ENCODE peak calls at places on chromosomes 7 and 10, in seven cellular contexts. Z is neural progenitor cell; Q is psoas muscle; G is progenitor cell of endocrine pancreas; S is CD8-positive, alpha-beta T cell; P is activated CD8-positive, alpha-beta T cell treated with anti-CD3 and anti-CD28 coated beads for 36 hours; H is Panc1. T is an unnamed sample.

GRCh38 chr10:98314577-98315284 is 46.7 kb upstream of the LOXL4 start:
- DNase-seq in Q (peak), Z (no peak), P (no peak), H (no peak), G (no peak), S (no peak), T (no peak)

GRCh38 chr10:76430330-76430729 is 998.9 kb downstream of the LRMDA start:
- DNase-seq in Z (no peak), P (no peak), G (no peak), Q (no peak), S (no peak), H (no peak), T (no peak)

GRCh38 chr10:71838264-71839211 is 12.5 kb downstream of the PSAP start:
- DNase-seq in S (no peak), P (no peak), Z (no peak), Q (peak), G (no peak), H (no peak), T (no peak)

GRCh38 chr7:29622335-29623265 is 59.0 kb downstream of the PRR15 start:
- DNase-seq in Q (no peak), P (no peak), G (no peak), S (no peak), Z (no peak), H (peak), T (no peak)

GRCh38 chr10:131641231-131641630 is 259.6 kb upstream of the PPP2R2D start:
- DNase-seq in Q (no peak), Z (no peak), P (peak), G (no peak), S (no peak), H (no peak), T (peak)

GRCh38 chr10:28296023-28296422 is 6.8 kb downstream of the MPP7 start:
- DNase-seq in S (no peak), G (no peak), Q (no peak), P (no peak), Z (no peak), H (no peak), T (no peak)

GRCh38 chr7:114388021-114388420 is 26.6 kb upstream of the FOXP2 start:
- DNase-seq in S (no peak), P (no peak), H (no peak), Q (no peak), G (no peak), Z (no peak), T (no peak)

GRCh38 chr7:37510043-37510634 is 61.5 kb upstream of the ELMO1 start:
- DNase-seq in S (no peak), Q (no peak), P (peak), G (no peak), H (peak), Z (peak), T (peak)

GRCh38 chr7:95491634-95492314 is 6.0 kb downstream of the ASB4 start:
- DNase-seq in H (no peak), Z (no peak), Q (no peak), P (no peak), G (no peak), S (no peak), T (no peak)

GRCh38 chr10:119737827-119738226 is 12.0 kb downstream of the INPP5F start:
- DNase-seq in P (peak), S (no peak), H (no peak), G (no peak), Q (no peak), Z (peak), T (no peak)

GRCh38 chr10:27439101-27439500 is 65.0 kb upstream of the RAB18 start:
- DNase-seq in P (no peak), Q (no peak), H (no peak), G (no peak), S (no peak), Z (no peak), T (no peak)

GRCh38 chr10:79313320-79313719 is 33.9 kb upstream of the PPIF start:
- DNase-seq in Z (no peak), Q (no peak), S (no peak), H (no peak), P (no peak), G (no peak), T (no peak)

GRCh38 chr10:132232553-132232949 is 45.8 kb downstream of the DPYSL4 start:
- DNase-seq in S (no peak), H (no peak), P (peak), G (no peak), Z (no peak), Q (no peak), T (no peak)

GRCh38 chr7:47074702-47075153 is 507.2 kb downstream of the TNS3 start:
- DNase-seq in S (no peak), Z (no peak), H (no peak), G (no peak), P (no peak), Q (no peak), T (no peak)

GRCh38 chr7:90262438-90262837 is 17.5 kb downstream of the CFAP69 start:
- DNase-seq in S (no peak), Z (peak), P (no peak), H (peak), Q (no peak), G (no peak), T (peak)

GRCh38 chr7:32088336-32088975 is 18.2 kb upstream of the PDE1C start:
- DNase-seq in G (no peak), P (no peak), Q (no peak), S (no peak), Z (peak), H (no peak), T (no peak)

GRCh38 chr7:123499211-123499968 is 35.0 kb downstream of the IQUB start:
- DNase-seq in Q (no peak), H (no peak), S (no peak), Z (no peak), G (no peak), P (no peak), T (no peak)

GRCh38 chr10:98208925-98209324 is 59.1 kb downstream of the LOXL4 start:
- DNase-seq in P (no peak), S (no peak), G (no peak), H (no peak), Z (no peak), Q (no peak), T (no peak)

GRCh38 chr10:67553266-67553665 is 142.7 kb downstream of the CTNNA3 start:
- DNase-seq in H (no peak), G (no peak), Z (no peak), Q (no peak), P (no peak), S (no peak), T (no peak)

GRCh38 chr10:64379898-64380297 is 858.7 kb downstream of the REEP3 start:
- DNase-seq in Q (no peak), H (no peak), G (no peak), S (no peak), Z (no peak), P (no peak), T (peak)

GRCh38 chr10:601356-601963 is 88.0 kb downstream of the DIP2C start:
- DNase-seq in H (no peak), Q (no peak), G (no peak), P (no peak), Z (no peak), S (no peak), T (no peak)

GRCh38 chr10:91188889-91189288 is 31.6 kb upstream of the PCGF5 start:
- DNase-seq in S (no peak), Z (no peak), P (no peak), Q (no peak), G (no peak), H (no peak), T (no peak)

GRCh38 chr10:47449979-47450378 is 33.9 kb downstream of the ANXA8 start:
- DNase-seq in S (no peak), P (no peak), Q (no peak), H (no peak), Z (no peak), G (no peak), T (no peak)

GRCh38 chr7:39413866-39414668 is 152.1 kb upstream of the YAE1 start:
- DNase-seq in Z (peak), G (peak), H (no peak), P (peak), S (peak), Q (no peak), T (peak)

GRCh38 chr7:22499044-22499443 is 944 bp downstream of the STEAP1B start:
- DNase-seq in P (no peak), Q (no peak), Z (no peak), H (no peak), S (no peak), G (no peak), T (no peak)

GRCh38 chr10:116272497-116273221 is at the start of gene GFRA1:
- DNase-seq in P (no peak), Q (peak), S (no peak), Z (peak), H (no peak), G (peak), T (peak)

GRCh38 chr10:99484626-99485581 is 47.8 kb upstream of the NKX2-3 start:
- DNase-seq in H (no peak), P (no peak), Q (no peak), Z (peak), S (no peak), G (no peak), T (no peak)

GRCh38 chr7:7707756-7708310 is 10.6 kb downstream of the RPA3 start:
- DNase-seq in H (no peak), Z (peak), Q (no peak), S (no peak), G (no peak), P (no peak), T (no peak)

GRCh38 chr7:157875230-157876179 is 538.7 kb downstream of the DNAJB6 start:
- DNase-seq in H (no peak), S (peak), Q (peak), G (peak), P (peak), Z (peak), T (no peak)

GRCh38 chr10:923844-924523 is 7.5 kb downstream of the LARP4B start:
- DNase-seq in H (no peak), G (no peak), P (no peak), S (no peak), Z (no peak), Q (no peak), T (no peak)

GRCh38 chr7:116932566-116932965 is 20.7 kb upstream of the ST7 start:
- DNase-seq in Q (no peak), Z (no peak), P (no peak), S (no peak), H (no peak), G (no peak), T (no peak)

GRCh38 chr7:73707045-73707631 is 12.3 kb downstream of the STX1A start:
- DNase-seq in G (no peak), Q (peak), P (peak), H (no peak), Z (no peak), S (peak), T (no peak)

GRCh38 chr7:34157137-34157536 is 251.8 kb downstream of the BMPER start:
- DNase-seq in Q (no peak), P (no peak), Z (no peak), G (no peak), H (no peak), S (no peak), T (no peak)

GRCh38 chr7:34156336-34156735 is 251.0 kb downstream of the BMPER start:
- DNase-seq in H (no peak), G (no peak), Z (no peak), P (no peak), S (no peak), Q (no peak), T (no peak)

GRCh38 chr7:34158311-34158710 is 253.0 kb downstream of the BMPER start:
- DNase-seq in G (no peak), P (no peak), Q (peak), Z (no peak), H (no peak), S (no peak), T (no peak)

GRCh38 chr7:34160261-34160752 is 255.0 kb downstream of the BMPER start:
- DNase-seq in Q (no peak), Z (no peak), S (no peak), P (no peak), H (no peak), G (no peak), T (no peak)

DNA sequence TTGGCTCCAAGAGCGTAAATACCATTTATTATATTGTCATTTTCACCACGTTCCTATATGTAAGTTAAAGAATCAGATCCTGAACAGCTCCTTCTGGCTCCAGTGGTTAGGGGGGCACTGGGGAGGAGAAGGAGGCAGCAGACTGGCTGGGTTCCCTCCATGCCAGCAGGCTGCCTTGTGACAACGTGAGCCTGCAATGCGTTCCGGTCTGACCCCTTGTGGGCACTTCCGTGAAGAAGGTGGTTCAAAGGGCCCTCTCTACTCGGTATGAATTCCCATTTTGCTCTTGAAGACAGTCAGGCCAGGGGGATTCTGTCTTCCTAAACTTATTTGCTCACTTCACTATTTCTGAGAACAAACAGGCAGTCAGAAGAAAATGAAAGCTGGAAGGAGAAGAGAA is 253.4 kb downstream of the BMPER start:
- DNase-seq in G (no peak), P (no peak), S (no peak), Q (peak), Z (peak), H (no peak), T (no peak)
- TF ChIP-seq CTCF in G (peak), P (no peak), S (no peak), Q (peak), Z (peak), H (peak), T (no peak)

GRCh38 chr10:83995932-83996331 is 143.4 kb upstream of the GHITM start:
- DNase-seq in S (no peak), Q (no peak), P (no peak), Z (no peak), H (no peak), G (no peak), T (no peak)

GRCh38 chr10:83988435-83988834 is 150.9 kb upstream of the GHITM start:
- DNase-seq in H (no peak), Z (no peak), Q (no peak), G (no peak), P (no peak), S (no peak), T (no peak)

GRCh38 chr10:83990126-83990525 is 149.2 kb upstream of the GHITM start:
- DNase-seq in Q (no peak), Z (no peak), H (no peak), S (no peak), P (no peak), G (no peak), T (no peak)

GRCh38 chr10:83994351-83994750 is 145.0 kb upstream of the GHITM start:
- DNase-seq in Q (no peak), Z (no peak), G (no peak), P (no peak), S (no peak), H (no peak), T (no peak)

GRCh38 chr10:83991986-83992753 is 147.1 kb upstream of the GHITM start:
- DNase-seq in Z (peak), P (peak), H (no peak), Q (no peak), S (no peak), G (peak), T (peak)
- TF ChIP-seq CTCF in Z (peak), P (no peak), H (peak), Q (no peak), S (no peak), G (peak), T (peak)

DNA sequence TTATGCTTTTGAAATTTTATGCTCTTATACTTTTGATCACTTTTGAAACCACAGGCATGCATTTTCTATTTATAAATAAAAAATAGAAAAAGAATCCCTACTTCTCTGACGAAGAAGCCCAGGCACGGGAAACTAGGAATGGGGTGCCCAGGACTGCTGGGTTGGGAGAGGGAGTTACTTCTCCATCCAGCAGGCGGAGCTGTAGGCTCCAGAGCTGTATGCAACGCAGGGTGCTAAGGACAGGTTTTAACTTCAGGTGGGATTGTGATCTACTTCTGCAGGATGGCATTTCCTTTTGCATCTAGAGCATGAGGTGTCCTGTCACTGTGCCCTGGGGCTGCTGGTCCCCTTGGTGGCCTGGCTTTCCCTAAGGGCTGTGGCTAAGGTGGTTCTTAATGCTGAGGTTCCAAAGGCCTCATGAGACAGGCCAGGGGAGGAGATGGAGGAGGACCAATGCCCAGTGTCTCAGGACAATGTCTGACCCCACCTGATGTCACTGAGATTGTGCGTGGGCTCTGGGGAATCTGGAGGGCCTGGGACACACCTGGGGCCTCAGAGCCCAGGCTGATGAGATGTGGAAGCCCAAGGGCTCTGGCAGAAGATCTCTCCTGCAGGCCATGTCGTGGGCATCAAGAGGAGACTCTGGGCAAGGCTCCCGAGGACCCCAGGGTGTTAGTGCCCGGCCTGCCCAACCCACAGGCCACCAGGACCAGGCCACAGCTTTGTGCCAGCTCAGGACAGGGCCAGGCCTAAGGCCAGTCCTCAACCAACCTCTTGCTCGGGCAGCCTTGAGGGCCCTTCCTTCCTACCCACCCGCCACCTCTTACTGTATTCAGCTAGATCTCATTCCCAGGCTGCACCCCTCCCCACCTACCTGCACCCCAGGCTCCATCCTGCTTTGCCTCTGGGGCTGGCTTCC is 507 bp downstream of the CCDC201 start:
- DNase-seq in Q (no peak), P (no peak), G (no peak), S (no peak), Z (peak), H (no peak), T (no peak)
- TF ChIP-seq CTCF in Q (no peak), P (no peak), G (peak), S (no peak), Z (peak), H (peak), T (peak)

GRCh38 chr7:81594767-81595166 is 175.1 kb downstream of the HGF start:
- DNase-seq in Q (no peak), P (no peak), S (no peak), H (no peak), G (no peak), Z (no peak), T (no peak)
- TF ChIP-seq CTCF in Q (no peak), P (no peak), S (no peak), H (no peak), G (no peak), Z (no peak), T (no peak)

DNA sequence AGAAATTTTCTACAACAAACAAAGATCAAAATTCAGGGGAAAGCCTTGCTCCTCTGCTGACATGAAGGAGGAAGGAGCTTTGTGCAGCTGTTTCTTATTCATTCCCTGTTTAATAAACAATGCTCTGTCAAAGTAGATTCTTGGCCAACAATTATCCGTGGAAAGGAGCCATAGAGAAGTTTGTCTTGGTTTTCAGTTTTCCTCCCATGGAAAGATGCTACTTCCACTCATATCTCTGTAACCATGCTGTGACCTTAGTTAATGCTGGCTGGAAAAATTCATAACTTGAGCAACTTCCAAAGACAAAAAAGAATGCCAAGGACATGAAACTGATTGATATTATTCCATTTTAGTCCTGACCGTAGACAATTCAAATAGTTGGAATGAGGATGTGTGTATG is 8.1 kb downstream of the DDC start:
- DNase-seq in S (no peak), Q (no peak), P (no peak), G (no peak), Z (no peak), H (no peak), T (no peak)
- TF ChIP-seq CTCF in S (no peak), Q (no peak), P (no peak), G (no peak), Z (no peak), H (no peak), T (no peak)

GRCh38 chr7:86411804-86412203 is 231.9 kb upstream of the GRM3 start:
- DNase-seq in P (no peak), Z (peak), S (no peak), G (no peak), H (no peak), Q (no peak), T (no peak)

GRCh38 chr7:86407291-86407690 is 236.4 kb upstream of the GRM3 start:
- DNase-seq in Q (no peak), H (no peak), G (no peak), Z (peak), S (no peak), P (no peak), T (no peak)
- TF ChIP-seq CTCF in Q (no peak), H (no peak), G (no peak), Z (no peak), S (no peak), P (no peak), T (no peak)

DNA sequence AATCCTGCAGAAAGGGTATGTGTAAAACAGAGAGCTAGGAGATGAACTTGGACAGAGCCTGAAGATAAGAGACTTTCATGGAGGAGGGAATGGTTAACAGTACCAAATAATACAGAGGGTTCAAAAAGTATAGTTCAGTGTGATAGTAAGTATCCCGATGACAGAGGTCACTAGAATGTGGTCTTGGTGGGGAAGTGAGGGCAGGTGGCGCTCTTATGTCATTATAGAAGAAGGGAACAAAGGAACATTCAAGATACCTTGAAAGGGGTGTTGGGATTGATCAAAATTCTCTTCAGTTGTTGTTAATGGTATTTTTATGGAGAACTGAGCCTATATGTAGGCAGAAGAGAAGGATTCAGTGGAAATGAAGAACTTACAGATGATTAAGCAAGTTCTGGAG is 312.5 kb downstream of the SUGCT start:
- DNase-seq in H (no peak), P (no peak), S (no peak), Z (peak), Q (no peak), G (no peak), T (no peak)
- TF ChIP-seq CTCF in H (peak), P (no peak), S (no peak), Z (peak), Q (no peak), G (no peak), T (no peak)

DNA sequence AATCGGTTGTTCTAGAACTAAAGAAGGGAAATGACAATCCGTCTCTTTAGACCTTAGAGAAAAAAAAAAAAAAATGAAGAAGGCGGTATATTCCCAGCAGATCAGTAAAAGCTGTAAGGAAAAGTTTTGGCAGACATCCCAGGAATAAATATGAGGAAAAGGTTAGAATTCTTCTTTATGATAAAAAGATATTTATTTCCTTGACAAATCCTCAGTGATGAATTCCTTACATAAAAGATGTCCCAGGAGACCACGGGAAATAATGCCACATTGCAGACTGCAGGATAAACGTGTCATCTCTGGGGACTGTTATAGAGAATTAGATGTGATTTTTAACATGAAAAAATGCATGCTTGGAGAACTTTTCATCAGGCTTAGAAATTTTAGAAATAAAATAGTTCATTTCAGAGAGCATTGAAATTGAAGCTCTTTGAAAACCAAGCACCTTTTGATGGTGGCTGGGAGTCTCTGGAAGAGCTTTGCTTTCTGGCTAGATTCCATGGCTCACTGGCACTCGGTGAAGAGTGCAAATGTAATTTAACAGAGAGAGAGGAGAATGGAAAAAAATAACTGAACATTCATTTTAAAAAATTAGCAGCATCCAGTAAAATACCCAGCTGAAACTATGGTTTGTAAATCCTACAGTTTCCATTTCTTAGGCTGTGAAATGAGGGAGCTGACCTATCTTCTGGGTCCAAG is 98.2 kb downstream of the PRPF18 start:
- DNase-seq in P (no peak), Z (no peak), S (no peak), H (no peak), G (no peak), Q (no peak), T (no peak)
- TF ChIP-seq CTCF in P (no peak), Z (no peak), S (no peak), H (no peak), G (no peak), Q (no peak), T (no peak)